ENCODE peak calls at places on chromosomes 6 and 20, in four cellular contexts. L is omental fat pad, W is mesothelial cell of epicardium, E is nucleus accumbens. Y is an unnamed sample.
A peak's percentile ranks its signal among the peaks of the same experiment; 100 is the strongest.

GRCh38 chr20:32321390-32321789 is 36.7 kb upstream of the ASXL1 start:
- DNase-seq in E (no peak), L (no peak), W (no peak), Y (no peak)

GRCh38 chr20:18992418-18992817 is 178.8 kb downstream of the SCP2D1 start:
- DNase-seq in L (no peak), W (no peak), E (no peak), Y (no peak)

GRCh38 chr20:37007898-37008649 is 56.6 kb upstream of the SAMHD1 start:
- DNase-seq in L (no peak), W (no peak), E (no peak), Y (no peak)

GRCh38 chr20:38073307-38074010 is 39.9 kb downstream of the RPRD1B start:
- DNase-seq in E (no peak), W (no peak), L (no peak), Y (peak; percentile 33)

GRCh38 chr20:33076662-33077398 is 2.6 kb upstream of the BPIFB4 start:
- DNase-seq in W (no peak), E (no peak), L (no peak), Y (no peak)

GRCh38 chr20:19274412-19275015 is 62.1 kb downstream of the SLC24A3 start:
- DNase-seq in W (no peak), E (no peak), L (no peak), Y (peak; percentile 81)

GRCh38 chr6:160013987-160014868 is 45.3 kb downstream of the IGF2R start:
- DNase-seq in L (no peak), W (no peak), E (no peak), Y (no peak)

GRCh38 chr20:10648651-10649050 is 25.1 kb downstream of the JAG1 start:
- DNase-seq in E (no peak), W (no peak), L (no peak), Y (no peak)

GRCh38 chr6:114280239-114280982 is 62.4 kb downstream of the HS3ST5 start:
- DNase-seq in L (no peak), E (no peak), W (no peak), Y (no peak)

GRCh38 chr6:3822747-3823445 is 26.3 kb upstream of the FAM50B start:
- DNase-seq in E (no peak), L (no peak), W (no peak), Y (peak; percentile 59)

GRCh38 chr6:56387621-56388413 is 140.4 kb upstream of the COL21A1 start:
- DNase-seq in W (no peak), E (no peak), L (no peak), Y (no peak)

GRCh38 chr6:169427856-169428255 is 174.2 kb upstream of the THBS2 start:
- DNase-seq in E (no peak), L (no peak), W (no peak), Y (no peak)

GRCh38 chr6:119594907-119595306 is 245.3 kb upstream of the MAN1A1 start:
- DNase-seq in E (no peak), W (no peak), L (no peak), Y (no peak)

GRCh38 chr20:63497946-63498935 is 642 bp downstream of the EEF1A2 start:
- DNase-seq in L (no peak), W (no peak), E (no peak), Y (no peak)

GRCh38 chr6:157860505-157860991 is 37.5 kb downstream of the SNX9 start:
- DNase-seq in E (no peak), L (no peak), W (no peak), Y (no peak)

GRCh38 chr6:106622412-106622811 is 6.9 kb downstream of the RTN4IP1 start:
- DNase-seq in E (no peak), W (no peak), L (no peak), Y (no peak)

GRCh38 chr6:32187009-32187709 is 2.8 kb downstream of the PBX2 start:
- DNase-seq in L (no peak), E (no peak), W (no peak), Y (no peak)

GRCh38 chr20:40681684-40682083 is 7.4 kb downstream of the MAFB start:
- DNase-seq in E (no peak), W (no peak), L (no peak), Y (no peak)

GRCh38 chr6:45652393-45652792 is 274.7 kb upstream of the SUPT3H start:
- DNase-seq in E (no peak), W (no peak), L (no peak), Y (no peak)

GRCh38 chr6:35757461-35758123 is 18.8 kb upstream of the CLPSL2 start:
- DNase-seq in E (no peak), W (no peak), L (no peak), Y (no peak)

GRCh38 chr20:63573739-63574131 is 304 bp downstream of the HELZ2 start:
- DNase-seq in W (no peak), E (no peak), L (no peak), Y (no peak)

GRCh38 chr6:137975058-137975940 is 108.2 kb downstream of the TNFAIP3 start:
- DNase-seq in E (no peak), L (no peak), W (no peak), Y (no peak)

GRCh38 chr20:11987526-11987925 is 69.8 kb downstream of the BTBD3 start:
- DNase-seq in W (no peak), E (no peak), L (no peak), Y (no peak)

GRCh38 chr6:41427642-41428401 is 92.4 kb downstream of the NCR2 start:
- DNase-seq in W (no peak), E (peak; percentile 31), L (no peak), Y (peak; percentile 40)

GRCh38 chr20:1345030-1345755 is 16.3 kb upstream of the SDCBP2 start:
- DNase-seq in E (no peak), L (no peak), W (no peak), Y (no peak)

GRCh38 chr6:44177691-44178423 is 19.2 kb downstream of the CAPN11 start:
- DNase-seq in W (no peak), L (no peak), E (no peak), Y (peak; percentile 82)

GRCh38 chr6:113076116-113076515 is 729.0 kb downstream of the RFPL4B start:
- DNase-seq in E (no peak), L (no peak), W (no peak), Y (no peak)

GRCh38 chr6:44172759-44173500 is 14.3 kb downstream of the CAPN11 start:
- DNase-seq in L (peak; percentile 90), W (peak; percentile 85), E (peak; percentile 45), Y (peak; percentile 91)

GRCh38 chr20:24721891-24722530 is 227.1 kb upstream of the CST7 start:
- DNase-seq in W (peak; percentile 21), E (no peak), L (no peak), Y (no peak)

GRCh38 chr6:38632490-38632889 is 7.2 kb downstream of the BTBD9 start:
- DNase-seq in L (no peak), W (no peak), E (no peak), Y (no peak)

GRCh38 chr6:71886184-71887005 is at the start of gene RIMS1:
- DNase-seq in L (no peak), E (peak; percentile 28), W (peak; percentile 66), Y (peak; percentile 22)

GRCh38 chr6:88725111-88725711 is 238.2 kb downstream of the RNGTT start:
- DNase-seq in E (no peak), L (no peak), W (peak; percentile 50), Y (peak; percentile 42)

GRCh38 chr6:44007818-44008660 is 119.2 kb downstream of the MRPL14 start:
- DNase-seq in L (peak; percentile 5), E (no peak), W (no peak), Y (no peak)

GRCh38 chr20:19658137-19658536 is 99.9 kb upstream of the RIN2 start:
- DNase-seq in L (no peak), W (no peak), E (no peak), Y (peak; percentile 53)